ENCODE peak calls at places on chromosomes 6 and 20, in seven cellular contexts. One of them, this sample, is unnamed.

GRCh38 chr6:39800388-39801032 is 8.3 kb downstream of the DAAM2 start:
- DNase-seq in tibial nerve: no peak
- DNase-seq in A549: no peak
- DNase-seq in psoas muscle: no peak
- DNase-seq in H9: no peak
- DNase-seq in AG09309: no peak
- DNase-seq in B cell: no peak
- DNase-seq in this sample: no peak

GRCh38 chr6:37308084-37308817 is 45.5 kb upstream of the RNF8 start:
- DNase-seq in B cell: no peak
- DNase-seq in tibial nerve: no peak
- DNase-seq in H9: no peak
- DNase-seq in A549: no peak
- DNase-seq in psoas muscle: no peak
- DNase-seq in AG09309: no peak
- DNase-seq in this sample: no peak

GRCh38 chr6:148395583-148396101 is 53.0 kb downstream of the SASH1 start:
- DNase-seq in A549: no peak
- DNase-seq in tibial nerve: no peak
- DNase-seq in AG09309: no peak
- DNase-seq in psoas muscle: no peak
- DNase-seq in H9: no peak
- DNase-seq in B cell: no peak
- DNase-seq in this sample: no peak

GRCh38 chr6:8743146-8743745 is 307.9 kb upstream of the SLC35B3 start:
- DNase-seq in A549: peak
- DNase-seq in B cell: no peak
- DNase-seq in tibial nerve: no peak
- DNase-seq in AG09309: no peak
- DNase-seq in H9: no peak
- DNase-seq in psoas muscle: no peak
- DNase-seq in this sample: no peak

GRCh38 chr6:88561974-88562736 is 396.0 kb upstream of the CNR1 start:
- DNase-seq in tibial nerve: no peak
- DNase-seq in B cell: no peak
- DNase-seq in A549: no peak
- DNase-seq in AG09309: no peak
- DNase-seq in psoas muscle: no peak
- DNase-seq in H9: no peak
- DNase-seq in this sample: no peak

GRCh38 chr6:15329154-15329781 is 83.4 kb downstream of the JARID2 start:
- DNase-seq in psoas muscle: no peak
- DNase-seq in B cell: no peak
- DNase-seq in A549: no peak
- DNase-seq in tibial nerve: no peak
- DNase-seq in AG09309: peak
- DNase-seq in H9: no peak
- DNase-seq in this sample: no peak

GRCh38 chr20:61719691-61720347 is 345.9 kb downstream of the TAF4 start:
- DNase-seq in A549: no peak
- DNase-seq in psoas muscle: no peak
- DNase-seq in B cell: no peak
- DNase-seq in tibial nerve: no peak
- DNase-seq in H9: no peak
- DNase-seq in AG09309: no peak
- DNase-seq in this sample: no peak

GRCh38 chr6:12169377-12169776 is 120.8 kb upstream of the EDN1 start:
- DNase-seq in tibial nerve: no peak
- DNase-seq in A549: no peak
- DNase-seq in B cell: no peak
- DNase-seq in psoas muscle: no peak
- DNase-seq in H9: no peak
- DNase-seq in AG09309: no peak
- DNase-seq in this sample: no peak

GRCh38 chr20:13681248-13682125 is 42.8 kb upstream of the TASP1 start:
- DNase-seq in AG09309: no peak
- DNase-seq in H9: no peak
- DNase-seq in psoas muscle: no peak
- DNase-seq in tibial nerve: no peak
- DNase-seq in B cell: no peak
- DNase-seq in A549: peak
- DNase-seq in this sample: no peak

GRCh38 chr20:59027746-59028320 is 4.3 kb downstream of the ATP5F1E start:
- DNase-seq in B cell: no peak
- DNase-seq in H9: no peak
- DNase-seq in tibial nerve: no peak
- DNase-seq in AG09309: peak
- DNase-seq in psoas muscle: no peak
- DNase-seq in A549: no peak
- DNase-seq in this sample: peak

GRCh38 chr20:2133318-2134183 is 31.9 kb downstream of the STK35 start:
- DNase-seq in B cell: no peak
- DNase-seq in AG09309: peak
- DNase-seq in H9: no peak
- DNase-seq in tibial nerve: no peak
- DNase-seq in psoas muscle: no peak
- DNase-seq in A549: peak
- DNase-seq in this sample: no peak
- TF ChIP-seq CTCF in B cell: no peak
- TF ChIP-seq CTCF in AG09309: no peak
- TF ChIP-seq CTCF in H9: no peak
- TF ChIP-seq CTCF in tibial nerve: no peak
- TF ChIP-seq CTCF in psoas muscle: no peak
- TF ChIP-seq CTCF in A549: no peak
- TF ChIP-seq CTCF in this sample: no peak

DNA sequence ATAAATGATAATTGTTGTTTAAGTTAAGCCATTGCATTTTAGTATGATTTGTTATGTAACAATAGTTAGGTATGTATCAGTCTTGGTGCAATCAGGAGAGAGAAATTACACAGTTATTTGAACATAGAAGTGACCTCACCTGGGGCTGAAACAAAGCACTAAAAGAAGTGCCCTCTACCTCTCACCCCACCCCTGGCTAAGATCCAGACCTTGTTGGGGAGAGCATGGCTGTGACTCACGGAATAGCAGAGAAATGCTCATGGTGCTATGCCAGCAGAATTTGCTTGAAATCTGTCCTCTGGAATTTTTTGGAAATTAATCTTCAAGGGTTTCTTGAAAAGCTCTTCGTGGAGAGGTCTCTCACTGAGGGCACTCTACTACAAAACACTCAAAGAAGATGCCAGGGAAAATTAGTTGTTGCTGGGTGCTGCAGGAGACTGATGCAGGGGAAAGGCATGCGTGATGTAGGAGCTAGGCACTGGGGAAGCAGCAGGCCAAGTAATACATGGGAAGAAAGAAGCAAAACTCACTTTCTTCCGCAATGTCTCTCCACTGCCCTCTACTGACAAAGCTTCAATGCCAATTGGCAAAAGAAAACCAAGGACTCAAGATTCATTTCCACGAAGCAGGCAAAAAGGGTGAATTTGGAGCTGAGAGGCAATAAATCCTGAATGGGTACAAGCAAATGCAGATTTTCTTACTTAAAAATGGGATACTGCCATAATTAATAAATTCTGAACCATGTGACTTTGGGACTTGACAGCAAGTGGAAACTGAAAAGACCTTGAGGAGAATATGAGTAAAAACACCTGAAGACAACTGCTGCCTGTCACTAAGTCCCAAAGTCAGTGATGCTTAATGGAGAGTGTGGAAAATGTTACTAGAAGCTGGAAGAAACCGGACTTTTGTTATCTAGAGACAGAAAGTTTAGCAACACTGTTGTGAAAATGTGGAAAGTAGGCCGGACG is 136.3 kb upstream of the ZNF184 start:
- DNase-seq in H9: peak
- DNase-seq in B cell: no peak
- DNase-seq in tibial nerve: no peak
- DNase-seq in AG09309: no peak
- DNase-seq in A549: peak
- DNase-seq in psoas muscle: no peak
- DNase-seq in this sample: peak
- TF ChIP-seq CTCF in H9: peak
- TF ChIP-seq CTCF in B cell: peak
- TF ChIP-seq CTCF in tibial nerve: no peak
- TF ChIP-seq CTCF in AG09309: peak
- TF ChIP-seq CTCF in A549: peak
- TF ChIP-seq CTCF in psoas muscle: peak
- TF ChIP-seq CTCF in this sample: peak

DNA sequence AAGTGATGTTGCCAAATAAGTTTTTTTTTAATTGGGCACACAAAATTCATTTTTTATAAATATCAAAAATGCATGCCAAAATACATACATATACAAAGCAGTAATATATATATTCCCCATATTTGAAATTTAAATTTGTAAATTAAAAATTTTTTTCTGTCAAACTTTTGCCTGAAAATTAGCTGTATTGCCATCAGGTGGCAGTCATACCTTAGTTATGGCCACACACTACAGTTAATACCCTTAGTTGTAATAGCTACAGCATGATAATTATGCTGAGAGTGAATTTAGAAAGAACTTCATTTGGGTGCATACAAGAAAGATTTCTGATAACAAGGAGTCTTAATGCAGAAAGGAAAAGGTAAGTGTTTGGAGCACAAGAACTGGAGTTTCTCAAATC is 46.2 kb upstream of the SDHAF4 start:
- DNase-seq in H9: no peak
- DNase-seq in psoas muscle: no peak
- DNase-seq in AG09309: no peak
- DNase-seq in tibial nerve: no peak
- DNase-seq in A549: peak
- DNase-seq in B cell: no peak
- DNase-seq in this sample: no peak
- TF ChIP-seq CTCF in H9: peak
- TF ChIP-seq CTCF in psoas muscle: peak
- TF ChIP-seq CTCF in AG09309: peak
- TF ChIP-seq CTCF in tibial nerve: no peak
- TF ChIP-seq CTCF in A549: peak
- TF ChIP-seq CTCF in B cell: peak
- TF ChIP-seq CTCF in this sample: no peak

DNA sequence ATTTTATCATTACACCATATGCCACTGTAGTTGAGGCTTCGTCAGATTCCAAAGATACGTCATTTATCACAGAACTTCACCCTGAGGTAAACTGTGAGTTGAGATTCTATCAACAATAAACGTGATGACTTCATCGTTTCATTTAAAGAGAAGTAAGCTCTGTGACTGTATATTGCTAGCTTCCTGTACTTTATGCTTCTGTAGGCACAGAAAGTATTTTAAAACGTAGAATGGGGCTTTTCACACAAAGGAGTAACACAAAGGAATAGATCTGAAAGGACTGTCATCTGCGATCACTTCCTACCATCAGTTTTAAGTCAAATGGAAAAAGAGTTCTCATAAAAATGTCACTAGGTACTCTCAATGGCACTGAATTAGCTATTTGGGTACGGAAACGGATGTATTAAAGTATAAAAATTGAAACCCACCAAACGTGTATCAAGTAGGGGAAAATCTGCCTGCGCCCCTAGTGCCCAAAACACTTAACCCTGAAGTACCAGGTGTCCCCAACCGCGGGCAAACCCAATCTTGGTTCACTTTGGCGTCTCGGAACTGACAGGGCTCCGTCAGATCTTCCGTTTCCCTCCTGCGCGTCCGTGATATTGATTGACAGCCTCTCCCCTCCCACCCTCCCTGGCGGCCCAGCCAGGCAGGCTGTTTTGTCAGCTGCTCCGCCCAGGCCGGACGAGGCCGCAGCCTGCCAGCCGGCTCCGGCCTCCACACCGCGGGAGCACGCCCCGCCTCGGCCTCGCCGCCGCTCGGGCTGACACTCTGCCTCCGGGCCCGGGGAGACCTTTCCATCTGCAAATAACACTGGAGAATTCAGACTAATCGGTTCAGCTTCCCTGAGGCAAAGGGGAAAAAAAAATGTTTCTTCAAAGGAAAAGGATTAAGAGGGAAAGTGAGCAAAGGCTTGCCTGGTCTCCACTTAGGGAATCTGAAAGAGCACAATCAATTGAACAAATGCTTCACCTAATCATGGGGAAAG is 234.7 kb upstream of the MCHR2 start:
- DNase-seq in tibial nerve: peak
- DNase-seq in A549: peak
- DNase-seq in H9: peak
- DNase-seq in AG09309: no peak
- DNase-seq in B cell: peak
- DNase-seq in psoas muscle: peak
- DNase-seq in this sample: peak
- TF ChIP-seq CTCF in tibial nerve: peak
- TF ChIP-seq CTCF in A549: no peak
- TF ChIP-seq CTCF in H9: peak
- TF ChIP-seq CTCF in AG09309: peak
- TF ChIP-seq CTCF in B cell: peak
- TF ChIP-seq CTCF in psoas muscle: peak
- TF ChIP-seq CTCF in this sample: no peak

GRCh38 chr6:137040393-137040792 is 4.4 kb downstream of the IL20RA start:
- DNase-seq in tibial nerve: no peak
- DNase-seq in H9: no peak
- DNase-seq in B cell: no peak
- DNase-seq in A549: no peak
- DNase-seq in psoas muscle: no peak
- DNase-seq in AG09309: no peak
- DNase-seq in this sample: no peak
- TF ChIP-seq CTCF in tibial nerve: no peak
- TF ChIP-seq CTCF in H9: peak
- TF ChIP-seq CTCF in B cell: no peak
- TF ChIP-seq CTCF in A549: no peak
- TF ChIP-seq CTCF in psoas muscle: no peak
- TF ChIP-seq CTCF in AG09309: no peak
- TF ChIP-seq CTCF in this sample: no peak

This sample was measured in nephron progenitor cell.